ENCODE peak calls at places on chromosomes 13 and 19, in four cellular contexts. V, D, L and Y are unnamed samples.

GRCh38 chr13:73200432-73200831 is 141.6 kb downstream of the KLF5 start:
- DNase-seq in V (no peak), D (no peak), L (no peak), Y (no peak)

GRCh38 chr19:42662714-42663113 is 68.0 kb upstream of the CEACAM8 start:
- DNase-seq in V (no peak), D (no peak), L (no peak), Y (no peak)

GRCh38 chr13:93876236-93876635 is 603.2 kb downstream of the DCT start:
- DNase-seq in V (no peak), D (no peak), L (no peak), Y (no peak)

GRCh38 chr19:48925240-48925843 is 8.2 kb upstream of the DHDH start:
- DNase-seq in V (no peak), D (no peak), L (no peak), Y (no peak)

GRCh38 chr19:43778651-43779050 is 2.1 kb downstream of the KCNN4 start:
- DNase-seq in V (no peak), D (no peak), L (no peak), Y (no peak)

GRCh38 chr19:7759156-7759555 is 3.9 kb upstream of the CLEC4M start:
- DNase-seq in V (no peak), D (no peak), L (no peak), Y (no peak)

GRCh38 chr19:18218600-18218999 is 7.6 kb downstream of the PDE4C start:
- DNase-seq in V (no peak), D (no peak), L (no peak), Y (no peak)

GRCh38 chr13:99380921-99381645 is 73.9 kb upstream of the GPR183 start:
- DNase-seq in V (peak), D (peak), L (no peak), Y (no peak)

GRCh38 chr13:46571189-46571901 is 18.4 kb downstream of the LRCH1 start:
- DNase-seq in V (no peak), D (no peak), L (no peak), Y (no peak)

GRCh38 chr13:113411216-113412023 is 41.9 kb downstream of the ADPRHL1 start:
- DNase-seq in V (no peak), D (no peak), L (peak), Y (no peak)

GRCh38 chr13:70723732-70724131 is 615.5 kb upstream of the KLHL1 start:
- DNase-seq in V (no peak), D (no peak), L (no peak), Y (no peak)

GRCh38 chr13:97384366-97384765 is 49.6 kb upstream of the RAP2A start:
- DNase-seq in V (no peak), D (no peak), L (no peak), Y (no peak)

GRCh38 chr13:39297664-39298171 is 259.5 kb downstream of the NHLRC3 start:
- DNase-seq in V (no peak), D (no peak), L (no peak), Y (no peak)

GRCh38 chr19:55700813-55701212 is 25.8 kb downstream of the EPN1 start:
- DNase-seq in V (no peak), D (no peak), L (no peak), Y (no peak)

GRCh38 chr19:16860118-16860517 is 28.7 kb upstream of the F2RL3 start:
- DNase-seq in V (no peak), D (no peak), L (no peak), Y (no peak)

GRCh38 chr19:18051887-18052286 is 34.8 kb downstream of the IL12RB1 start:
- DNase-seq in V (no peak), D (no peak), L (peak), Y (no peak)

GRCh38 chr19:4027146-4027545 is 19.6 kb downstream of the PIAS4 start:
- DNase-seq in V (no peak), D (no peak), L (no peak), Y (no peak)

GRCh38 chr19:58361900-58362271 is 665 bp downstream of the ZNF497 start:
- DNase-seq in V (no peak), D (no peak), L (no peak), Y (no peak)

GRCh38 chr19:52778811-52779210 is 7.8 kb downstream of the ZNF600 start:
- DNase-seq in V (peak), D (no peak), L (no peak), Y (no peak)

GRCh38 chr13:33251131-33251629 is 34.4 kb downstream of the STARD13 start:
- DNase-seq in V (no peak), D (no peak), L (no peak), Y (no peak)

GRCh38 chr19:55426042-55426441 is 17.1 kb downstream of the SHISA7 start:
- DNase-seq in V (no peak), D (no peak), L (no peak), Y (no peak)

GRCh38 chr13:67296511-67296910 is 66.4 kb upstream of the PCDH9 start:
- DNase-seq in V (no peak), D (no peak), L (no peak), Y (no peak)

GRCh38 chr13:105059786-105060185 is 1475.7 kb downstream of the EFNB2 start:
- DNase-seq in V (no peak), D (no peak), L (no peak), Y (no peak)

GRCh38 chr19:58085348-58085875 is 12.6 kb downstream of the ZSCAN18 start:
- DNase-seq in V (no peak), D (no peak), L (no peak), Y (no peak)

GRCh38 chr13:29521336-29521735 is 74.2 kb downstream of the SLC7A1 start:
- DNase-seq in V (no peak), D (no peak), L (no peak), Y (no peak)

GRCh38 chr13:51803422-51804294 is at the start of gene DHRS12:
- DNase-seq in V (peak), D (peak), L (peak), Y (peak)

GRCh38 chr19:3687774-3688706 is 12.2 kb downstream of the PIP5K1C start:
- DNase-seq in V (no peak), D (no peak), L (no peak), Y (no peak)

GRCh38 chr19:16627194-16627927 is 643 bp downstream of the MED26 start:
- DNase-seq in V (no peak), D (no peak), L (no peak), Y (peak)

GRCh38 chr13:43284162-43284561 is 260.8 kb downstream of the DNAJC15 start:
- DNase-seq in V (no peak), D (no peak), L (no peak), Y (no peak)

GRCh38 chr19:48113190-48113917 is 2.7 kb upstream of the PLA2G4C start:
- DNase-seq in V (no peak), D (no peak), L (no peak), Y (no peak)

GRCh38 chr13:30910676-30911075 is 4.6 kb downstream of the MEDAG start:
- DNase-seq in V (no peak), D (no peak), L (no peak), Y (no peak)

GRCh38 chr13:83880275-83881027 is 1.8 kb downstream of the SLITRK1 start:
- DNase-seq in V (no peak), D (no peak), L (no peak), Y (no peak)

GRCh38 chr13:111855016-111855590 is 211.8 kb upstream of the SOX1 start:
- DNase-seq in V (no peak), D (no peak), L (no peak), Y (no peak)